ENCODE peak calls at places on chromosome 20, in seven cellular contexts. One of them, this sample, is unnamed.

GRCh38 chr20:53028337-53029007 is 56.3 kb downstream of the TSHZ2 start:
- DNase-seq in lower lobe of right lung: no peak
- DNase-seq in choroid plexus epithelial cell: no peak
- DNase-seq in right lobe of liver: no peak
- DNase-seq in tibial artery: no peak
- DNase-seq in NB4: no peak
- DNase-seq in endothelial cell: no peak
- DNase-seq in this sample: no peak

GRCh38 chr20:58760881-58761280 is 68.3 kb downstream of the NPEPL1 start:
- DNase-seq in choroid plexus epithelial cell: no peak
- DNase-seq in tibial artery: no peak
- DNase-seq in right lobe of liver: no peak
- DNase-seq in NB4: peak
- DNase-seq in endothelial cell: no peak
- DNase-seq in lower lobe of right lung: no peak
- DNase-seq in this sample: no peak

GRCh38 chr20:20593447-20594170 is 118.8 kb downstream of the RALGAPA2 start:
- DNase-seq in endothelial cell: peak
- DNase-seq in right lobe of liver: no peak
- DNase-seq in choroid plexus epithelial cell: peak
- DNase-seq in tibial artery: no peak
- DNase-seq in NB4: peak
- DNase-seq in lower lobe of right lung: peak
- DNase-seq in this sample: no peak

GRCh38 chr20:58891686-58892125 is 39.2 kb downstream of the GNAS start:
- DNase-seq in tibial artery: peak
- DNase-seq in endothelial cell: no peak
- DNase-seq in choroid plexus epithelial cell: peak
- DNase-seq in NB4: peak
- DNase-seq in lower lobe of right lung: peak
- DNase-seq in right lobe of liver: no peak
- DNase-seq in this sample: no peak

GRCh38 chr20:57671072-57671391 is 38.8 kb downstream of the PMEPA1 start:
- DNase-seq in NB4: no peak
- DNase-seq in tibial artery: no peak
- DNase-seq in lower lobe of right lung: no peak
- DNase-seq in endothelial cell: no peak
- DNase-seq in right lobe of liver: no peak
- DNase-seq in choroid plexus epithelial cell: no peak
- DNase-seq in this sample: no peak

GRCh38 chr20:39112196-39112743 is 150.1 kb downstream of the DHX35 start:
- DNase-seq in endothelial cell: peak
- DNase-seq in choroid plexus epithelial cell: peak
- DNase-seq in right lobe of liver: no peak
- DNase-seq in tibial artery: no peak
- DNase-seq in NB4: peak
- DNase-seq in lower lobe of right lung: no peak
- DNase-seq in this sample: no peak

GRCh38 chr20:44496976-44497375 is 21.3 kb downstream of the TTPAL start:
- DNase-seq in tibial artery: no peak
- DNase-seq in NB4: no peak
- DNase-seq in choroid plexus epithelial cell: peak
- DNase-seq in right lobe of liver: no peak
- DNase-seq in lower lobe of right lung: no peak
- DNase-seq in endothelial cell: no peak
- DNase-seq in this sample: no peak

GRCh38 chr20:5658897-5659296 is 91.3 kb upstream of the SHLD1 start:
- DNase-seq in tibial artery: peak
- DNase-seq in endothelial cell: no peak
- DNase-seq in NB4: peak
- DNase-seq in right lobe of liver: no peak
- DNase-seq in choroid plexus epithelial cell: peak
- DNase-seq in lower lobe of right lung: peak
- DNase-seq in this sample: peak

GRCh38 chr20:42281801-42282200 is 663.6 kb upstream of the CHD6 start:
- DNase-seq in tibial artery: no peak
- DNase-seq in right lobe of liver: no peak
- DNase-seq in lower lobe of right lung: no peak
- DNase-seq in NB4: no peak
- DNase-seq in choroid plexus epithelial cell: no peak
- DNase-seq in endothelial cell: no peak
- DNase-seq in this sample: no peak

GRCh38 chr20:18666803-18667460 is 79.1 kb downstream of the DTD1 start:
- DNase-seq in lower lobe of right lung: no peak
- DNase-seq in tibial artery: no peak
- DNase-seq in right lobe of liver: no peak
- DNase-seq in endothelial cell: no peak
- DNase-seq in NB4: no peak
- DNase-seq in choroid plexus epithelial cell: no peak
- DNase-seq in this sample: no peak

GRCh38 chr20:35253010-35253409 is 24.9 kb downstream of the MMP24OS start:
- DNase-seq in choroid plexus epithelial cell: no peak
- DNase-seq in NB4: no peak
- DNase-seq in right lobe of liver: no peak
- DNase-seq in endothelial cell: no peak
- DNase-seq in tibial artery: no peak
- DNase-seq in lower lobe of right lung: no peak
- DNase-seq in this sample: no peak

GRCh38 chr20:35254448-35254999 is 23.4 kb downstream of the MMP24OS start:
- DNase-seq in right lobe of liver: no peak
- DNase-seq in lower lobe of right lung: no peak
- DNase-seq in endothelial cell: no peak
- DNase-seq in choroid plexus epithelial cell: no peak
- DNase-seq in NB4: no peak
- DNase-seq in tibial artery: no peak
- DNase-seq in this sample: no peak

GRCh38 chr20:35248641-35249475 is 22.4 kb downstream of the MMP24 start:
- DNase-seq in choroid plexus epithelial cell: no peak
- DNase-seq in right lobe of liver: no peak
- DNase-seq in tibial artery: no peak
- DNase-seq in endothelial cell: no peak
- DNase-seq in lower lobe of right lung: no peak
- DNase-seq in NB4: peak
- DNase-seq in this sample: no peak

GRCh38 chr20:35252037-35252461 is 25.6 kb downstream of the MMP24 start:
- DNase-seq in right lobe of liver: no peak
- DNase-seq in endothelial cell: no peak
- DNase-seq in tibial artery: no peak
- DNase-seq in NB4: peak
- DNase-seq in lower lobe of right lung: no peak
- DNase-seq in choroid plexus epithelial cell: no peak
- DNase-seq in this sample: no peak

GRCh38 chr20:35251613-35251940 is 25.1 kb downstream of the MMP24 start:
- DNase-seq in tibial artery: no peak
- DNase-seq in lower lobe of right lung: no peak
- DNase-seq in choroid plexus epithelial cell: no peak
- DNase-seq in endothelial cell: no peak
- DNase-seq in NB4: no peak
- DNase-seq in right lobe of liver: no peak
- DNase-seq in this sample: no peak
- TF ChIP-seq CTCF in tibial artery: no peak
- TF ChIP-seq CTCF in lower lobe of right lung: no peak
- TF ChIP-seq CTCF in choroid plexus epithelial cell: no peak
- TF ChIP-seq CTCF in endothelial cell: no peak
- TF ChIP-seq CTCF in NB4: no peak
- TF ChIP-seq CTCF in right lobe of liver: no peak
- TF ChIP-seq CTCF in this sample: no peak

DNA sequence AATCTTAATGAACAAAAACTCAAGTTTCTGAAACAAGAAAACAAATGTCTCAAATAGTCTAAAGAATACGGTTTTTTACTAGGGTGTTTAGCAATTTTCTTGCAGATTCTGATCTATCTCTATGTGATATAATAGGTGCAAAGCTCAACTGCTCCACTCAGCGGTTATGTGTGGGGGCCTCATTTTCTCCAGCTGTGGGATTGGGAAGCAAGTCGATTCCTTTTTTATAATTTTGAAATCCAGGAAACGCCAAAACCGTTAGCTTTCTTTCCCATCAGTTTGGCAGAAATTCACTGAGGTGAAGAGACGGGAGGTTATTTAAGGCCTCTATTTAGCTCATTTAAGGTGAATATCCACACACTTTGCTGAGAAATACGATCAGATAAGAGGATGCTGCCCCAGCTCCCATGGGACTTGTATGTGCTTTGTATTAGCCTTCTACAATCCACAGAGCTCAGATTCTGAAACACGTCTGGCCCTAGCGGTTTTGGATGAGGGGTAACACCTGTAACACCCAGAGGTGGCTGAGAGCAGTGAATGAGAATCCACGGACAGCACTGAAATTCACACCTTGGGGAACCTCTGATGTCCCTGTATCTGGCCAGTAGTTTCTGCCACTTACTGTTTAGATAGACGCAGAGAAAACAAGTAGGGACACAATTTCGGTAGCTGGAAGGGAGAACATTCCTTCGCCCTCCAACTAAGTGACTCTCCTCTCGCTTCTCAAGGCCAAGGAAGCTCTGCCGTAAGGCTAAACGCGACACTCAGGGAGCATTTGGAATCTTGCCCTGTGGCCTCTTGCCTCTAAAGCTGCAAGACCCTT is 6.6 kb upstream of the BCAS4 start:
- DNase-seq in right lobe of liver: no peak
- DNase-seq in lower lobe of right lung: peak
- DNase-seq in endothelial cell: no peak
- DNase-seq in NB4: peak
- DNase-seq in tibial artery: no peak
- DNase-seq in choroid plexus epithelial cell: peak
- DNase-seq in this sample: no peak
- TF ChIP-seq CTCF in right lobe of liver: peak
- TF ChIP-seq CTCF in lower lobe of right lung: peak
- TF ChIP-seq CTCF in endothelial cell: no peak
- TF ChIP-seq CTCF in NB4: peak
- TF ChIP-seq CTCF in tibial artery: no peak
- TF ChIP-seq CTCF in choroid plexus epithelial cell: peak
- TF ChIP-seq CTCF in this sample: no peak

GRCh38 chr20:3710027-3710426 is 2.4 kb downstream of the SIGLEC1 start:
- DNase-seq in endothelial cell: no peak
- DNase-seq in lower lobe of right lung: peak
- DNase-seq in tibial artery: no peak
- DNase-seq in right lobe of liver: no peak
- DNase-seq in choroid plexus epithelial cell: no peak
- DNase-seq in NB4: peak
- DNase-seq in this sample: no peak
- TF ChIP-seq CTCF in endothelial cell: no peak
- TF ChIP-seq CTCF in lower lobe of right lung: no peak
- TF ChIP-seq CTCF in tibial artery: no peak
- TF ChIP-seq CTCF in right lobe of liver: no peak
- TF ChIP-seq CTCF in choroid plexus epithelial cell: no peak
- TF ChIP-seq CTCF in NB4: peak
- TF ChIP-seq CTCF in this sample: no peak

GRCh38 chr20:2387180-2387577 is 6.5 kb downstream of the TGM6 start:
- DNase-seq in NB4: peak
- DNase-seq in right lobe of liver: no peak
- DNase-seq in choroid plexus epithelial cell: peak
- DNase-seq in endothelial cell: peak
- DNase-seq in lower lobe of right lung: no peak
- DNase-seq in tibial artery: no peak
- DNase-seq in this sample: no peak
- TF ChIP-seq CTCF in NB4: peak
- TF ChIP-seq CTCF in right lobe of liver: peak
- TF ChIP-seq CTCF in choroid plexus epithelial cell: peak
- TF ChIP-seq CTCF in endothelial cell: peak
- TF ChIP-seq CTCF in lower lobe of right lung: peak
- TF ChIP-seq CTCF in tibial artery: no peak
- TF ChIP-seq CTCF in this sample: peak

DNA sequence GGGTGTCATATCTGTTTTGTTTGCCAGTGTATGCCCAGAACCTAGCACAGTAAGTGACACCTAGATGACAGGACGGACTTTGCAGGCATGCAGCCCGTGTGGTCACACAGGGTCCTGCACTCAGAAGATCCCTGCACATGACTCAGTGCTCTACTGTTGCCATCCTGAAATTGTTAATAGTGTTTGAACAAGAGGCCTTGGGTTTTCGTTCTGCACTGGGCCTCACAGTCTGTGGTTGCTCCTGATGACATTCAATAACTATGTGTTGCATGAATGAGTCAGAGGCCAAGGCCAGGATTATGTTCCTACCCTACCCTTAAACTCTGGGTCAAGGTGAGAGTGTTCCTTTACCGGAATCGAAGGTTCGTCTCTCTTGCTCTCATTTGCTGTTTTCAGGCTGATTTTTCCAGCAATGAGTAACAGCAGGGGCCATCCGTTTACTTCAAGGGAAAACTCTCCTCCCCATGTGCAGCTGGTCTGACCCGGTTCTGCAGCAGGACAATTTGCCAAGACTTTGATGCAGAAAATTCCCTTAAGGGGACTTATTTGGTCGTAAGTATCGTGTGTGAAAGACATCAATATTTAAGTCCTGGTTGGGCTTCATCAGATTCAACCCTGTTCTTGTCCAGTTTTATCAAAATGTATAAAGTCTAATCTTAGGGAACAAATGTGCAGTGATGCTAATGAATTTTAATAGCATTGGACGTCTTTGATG is 13.0 kb upstream of the PFDN4 start:
- DNase-seq in right lobe of liver: no peak
- DNase-seq in NB4: peak
- DNase-seq in tibial artery: no peak
- DNase-seq in choroid plexus epithelial cell: peak
- DNase-seq in endothelial cell: no peak
- DNase-seq in lower lobe of right lung: no peak
- DNase-seq in this sample: no peak
- TF ChIP-seq CTCF in right lobe of liver: no peak
- TF ChIP-seq CTCF in NB4: peak
- TF ChIP-seq CTCF in tibial artery: no peak
- TF ChIP-seq CTCF in choroid plexus epithelial cell: peak
- TF ChIP-seq CTCF in endothelial cell: peak
- TF ChIP-seq CTCF in lower lobe of right lung: no peak
- TF ChIP-seq CTCF in this sample: no peak